ENCODE peak calls at places on chromosomes 3 and 15, in four cellular contexts. H is HCT116, M is HepG2, W is K562. B is an unnamed sample.

GRCh38 chr15:96276438-96277210 is 53.9 kb upstream of the NR2F2 start:
- DNase-seq in H (no peak), M (no peak), W (no peak), B (no peak)

GRCh38 chr3:129304553-129305222 is 26.0 kb downstream of the HMCES start:
- DNase-seq in H (no peak), M (no peak), W (no peak), B (no peak)

GRCh38 chr3:155462672-155463071 is 169.2 kb upstream of the STRIT1 start:
- DNase-seq in H (no peak), M (no peak), W (no peak), B (no peak)

GRCh38 chr3:37202035-37202434 is 27.7 kb upstream of the LRRFIP2 start:
- DNase-seq in H (no peak), M (no peak), W (no peak), B (no peak)

GRCh38 chr3:78668302-78668701 is 1099.5 kb downstream of the ROBO1 start:
- DNase-seq in H (no peak), M (peak), W (no peak), B (no peak)

GRCh38 chr15:63920504-63921178 is 86.9 kb upstream of the HERC1 start:
- DNase-seq in H (no peak), M (no peak), W (no peak), B (no peak)

GRCh38 chr3:151923901-151924300 is 50.5 kb downstream of the SUCNR1 start:
- DNase-seq in H (no peak), M (no peak), W (no peak), B (no peak)

GRCh38 chr3:38133557-38134405 is 3.1 kb downstream of the ACAA1 start:
- DNase-seq in H (no peak), M (peak), W (no peak), B (no peak)

GRCh38 chr15:58985443-58985842 is 2.0 kb upstream of the RNF111 start:
- DNase-seq in H (no peak), M (peak), W (no peak), B (no peak)
- TF ChIP-seq TCF7L2 in H (no peak), M (no peak), W (no peak), B (no peak)

GRCh38 chr15:66648588-66648987 is 53.4 kb upstream of the SMAD6 start:
- DNase-seq in H (no peak), M (no peak), W (no peak), B (no peak)
- TF ChIP-seq TCF7L2 in H (no peak), M (no peak), W (no peak), B (no peak)

DNA sequence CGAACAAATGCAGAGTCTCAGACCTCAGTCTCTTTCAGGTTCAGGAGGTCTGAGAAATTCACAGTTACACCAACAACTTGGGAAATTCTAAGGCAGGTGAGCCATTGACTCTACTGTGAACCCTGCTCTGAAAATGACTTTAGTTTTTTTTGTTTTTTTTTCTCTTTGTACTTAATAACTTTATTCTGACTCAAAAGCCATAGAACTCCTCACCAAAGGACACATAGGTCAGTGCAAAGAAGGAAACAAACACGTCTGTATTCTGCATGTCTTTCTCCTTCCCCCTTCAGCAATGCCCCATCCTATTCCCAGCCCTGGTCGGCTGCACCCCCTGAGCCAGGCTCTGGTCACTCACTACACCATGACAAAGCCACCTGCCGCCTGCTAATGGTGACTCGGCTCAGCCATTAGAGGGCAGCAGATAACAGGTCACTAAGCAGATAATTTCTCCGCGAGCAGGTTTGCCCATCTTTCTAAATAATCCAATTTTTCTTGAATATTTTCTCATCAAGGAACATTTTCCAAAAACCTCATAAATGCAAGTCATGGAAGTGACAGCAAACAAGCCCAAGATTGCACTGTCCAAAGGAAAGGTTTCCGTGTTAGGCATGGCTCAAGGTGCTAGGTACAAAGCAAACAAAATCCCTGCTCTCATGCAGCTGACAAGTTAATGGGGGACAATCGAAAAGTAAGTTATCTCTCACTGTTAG is 37.7 kb downstream of the TM4SF4 start:
- DNase-seq in H (peak), M (peak), W (peak), B (no peak)
- TF ChIP-seq TCF7L2 in H (no peak), M (no peak), W (no peak), B (no peak)

GRCh38 chr3:21417991-21418390 is 333.0 kb downstream of the ZNF385D start:
- DNase-seq in H (no peak), M (no peak), W (no peak), B (no peak)
- TF ChIP-seq TCF7L2 in H (no peak), M (no peak), W (no peak), B (no peak)

DNA sequence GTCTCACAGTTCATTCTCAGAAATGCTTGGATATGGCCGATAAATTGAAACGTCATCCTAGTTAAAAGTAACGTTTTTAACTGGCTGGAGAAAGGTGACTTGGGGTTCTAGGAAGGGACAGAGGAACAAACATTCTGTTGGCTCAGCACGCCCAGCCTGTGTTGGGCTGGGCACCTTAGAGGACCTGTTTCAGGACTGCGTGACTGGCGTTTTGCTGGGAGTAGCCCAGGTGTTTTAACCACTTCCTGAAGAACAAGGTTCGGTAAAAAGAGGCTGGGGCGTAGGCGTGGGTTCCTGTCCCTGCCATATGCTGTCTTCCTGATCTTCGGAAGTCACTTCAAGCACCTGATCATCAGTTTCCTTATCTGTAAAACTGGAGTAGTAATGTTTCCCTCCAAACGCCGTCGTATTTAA is 1.1 kb upstream of the TLNRD1 start:
- DNase-seq in H (peak), M (no peak), W (peak), B (no peak)
- TF ChIP-seq TCF7L2 in H (no peak), M (no peak), W (no peak), B (no peak)